ENCODE peak calls at places on chromosomes 3 and 15, in five cellular contexts. One of them, this sample, is unnamed.

GRCh38 chr15:60652245-60652644 is 173.3 kb upstream of the ICE2 start:
- DNase-seq in colonic mucosa: no peak
- DNase-seq in K562: no peak
- DNase-seq in GM12864: no peak
- DNase-seq in ascending aorta: no peak
- DNase-seq in this sample: peak

GRCh38 chr3:14453368-14453710 is 50.9 kb downstream of the SLC6A6 start:
- DNase-seq in colonic mucosa: no peak
- DNase-seq in GM12864: no peak
- DNase-seq in ascending aorta: no peak
- DNase-seq in K562: no peak
- DNase-seq in this sample: no peak

GRCh38 chr15:89196241-89196640 is 25.1 kb downstream of the RLBP1 start:
- DNase-seq in colonic mucosa: no peak
- DNase-seq in ascending aorta: no peak
- DNase-seq in GM12864: no peak
- DNase-seq in K562: no peak
- DNase-seq in this sample: no peak

GRCh38 chr3:4980229-4981159 is 1.3 kb downstream of the BHLHE40 start:
- DNase-seq in ascending aorta: peak
- DNase-seq in GM12864: no peak
- DNase-seq in colonic mucosa: peak
- DNase-seq in K562: peak
- DNase-seq in this sample: peak

GRCh38 chr3:72487078-72487765 is 361.0 kb downstream of the SHQ1 start:
- DNase-seq in GM12864: peak
- DNase-seq in K562: peak
- DNase-seq in colonic mucosa: peak
- DNase-seq in ascending aorta: peak
- DNase-seq in this sample: no peak

GRCh38 chr3:133754455-133754854 is 8.3 kb downstream of the TF start:
- DNase-seq in colonic mucosa: no peak
- DNase-seq in K562: no peak
- DNase-seq in GM12864: no peak
- DNase-seq in ascending aorta: no peak
- DNase-seq in this sample: peak

GRCh38 chr3:126357299-126358037 is at the start of gene KLF15:
- DNase-seq in K562: peak
- DNase-seq in colonic mucosa: peak
- DNase-seq in GM12864: no peak
- DNase-seq in ascending aorta: peak
- DNase-seq in this sample: peak

GRCh38 chr3:190701096-190701532 is 161.4 kb downstream of the GMNC start:
- DNase-seq in colonic mucosa: peak
- DNase-seq in GM12864: no peak
- DNase-seq in K562: peak
- DNase-seq in ascending aorta: no peak
- DNase-seq in this sample: peak

GRCh38 chr3:141914311-141914710 is 37.9 kb downstream of the ATP1B3 start:
- DNase-seq in K562: no peak
- DNase-seq in GM12864: no peak
- DNase-seq in ascending aorta: no peak
- DNase-seq in colonic mucosa: no peak
- DNase-seq in this sample: no peak

GRCh38 chr3:15291589-15292541 is 40.5 kb downstream of the SH3BP5 start:
- DNase-seq in K562: no peak
- DNase-seq in ascending aorta: no peak
- DNase-seq in GM12864: peak
- DNase-seq in colonic mucosa: no peak
- DNase-seq in this sample: no peak

GRCh38 chr15:89429986-89430385 is 66.4 kb downstream of the RHCG start:
- DNase-seq in K562: no peak
- DNase-seq in colonic mucosa: no peak
- DNase-seq in ascending aorta: no peak
- DNase-seq in GM12864: no peak
- DNase-seq in this sample: no peak

GRCh38 chr3:138092023-138092422 is 23.4 kb downstream of the DZIP1L start:
- DNase-seq in K562: no peak
- DNase-seq in GM12864: no peak
- DNase-seq in ascending aorta: no peak
- DNase-seq in colonic mucosa: no peak
- DNase-seq in this sample: no peak

GRCh38 chr3:28347374-28348285 is 891 bp upstream of the ZCWPW2 start:
- DNase-seq in K562: peak
- DNase-seq in colonic mucosa: no peak
- DNase-seq in ascending aorta: no peak
- DNase-seq in GM12864: no peak
- DNase-seq in this sample: peak

GRCh38 chr3:107796786-107797185 is 274.0 kb downstream of the BBX start:
- DNase-seq in colonic mucosa: no peak
- DNase-seq in K562: peak
- DNase-seq in GM12864: no peak
- DNase-seq in ascending aorta: no peak
- DNase-seq in this sample: no peak

GRCh38 chr3:124276863-124277515 is 285.1 kb upstream of the ROPN1 start:
- DNase-seq in K562: no peak
- DNase-seq in colonic mucosa: no peak
- DNase-seq in GM12864: no peak
- DNase-seq in ascending aorta: no peak
- DNase-seq in this sample: no peak

GRCh38 chr3:179688847-179689246 is 36.0 kb downstream of the USP13 start:
- DNase-seq in ascending aorta: no peak
- DNase-seq in K562: no peak
- DNase-seq in colonic mucosa: no peak
- DNase-seq in GM12864: no peak
- DNase-seq in this sample: no peak

GRCh38 chr3:73716418-73716817 is 91.7 kb upstream of the PDZRN3 start:
- DNase-seq in K562: no peak
- DNase-seq in ascending aorta: no peak
- DNase-seq in colonic mucosa: no peak
- DNase-seq in GM12864: no peak
- DNase-seq in this sample: no peak

GRCh38 chr15:90718232-90718631 is 1.1 kb downstream of the BLM start:
- DNase-seq in colonic mucosa: no peak
- DNase-seq in ascending aorta: no peak
- DNase-seq in GM12864: no peak
- DNase-seq in K562: peak
- DNase-seq in this sample: no peak
- H3K4me3 ChIP-seq in colonic mucosa: no peak
- H3K4me3 ChIP-seq in ascending aorta: no peak
- H3K4me3 ChIP-seq in GM12864: peak
- H3K4me3 ChIP-seq in K562: peak
- H3K4me3 ChIP-seq in this sample: peak

DNA sequence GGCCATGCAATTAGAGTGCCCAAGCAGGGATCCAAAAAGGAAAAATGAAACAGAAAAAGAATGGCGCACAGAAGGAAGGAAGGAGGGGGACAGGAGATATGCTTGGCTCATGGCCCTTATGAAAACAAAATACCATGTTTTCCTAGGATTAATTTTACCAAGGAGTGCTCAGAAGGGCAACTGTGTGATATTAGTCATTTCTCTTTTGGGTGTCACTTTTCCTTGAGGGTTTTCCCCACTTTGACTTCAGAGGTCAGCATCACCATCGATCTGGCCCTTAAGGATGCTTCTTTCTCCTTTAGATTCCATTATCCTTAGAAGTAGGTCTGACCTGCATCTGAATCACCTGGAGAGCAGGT is 1.4 kb downstream of the PARP14 start:
- DNase-seq in colonic mucosa: no peak
- DNase-seq in GM12864: no peak
- DNase-seq in ascending aorta: no peak
- DNase-seq in K562: no peak
- DNase-seq in this sample: no peak
- H3K4me3 ChIP-seq in colonic mucosa: peak
- H3K4me3 ChIP-seq in GM12864: peak
- H3K4me3 ChIP-seq in ascending aorta: peak
- H3K4me3 ChIP-seq in K562: peak
- H3K4me3 ChIP-seq in this sample: peak

GRCh38 chr15:70259030-70259424 is 161.3 kb upstream of the TLE3 start:
- DNase-seq in K562: peak
- DNase-seq in GM12864: no peak
- DNase-seq in ascending aorta: peak
- DNase-seq in colonic mucosa: peak
- DNase-seq in this sample: no peak
- H3K4me3 ChIP-seq in K562: no peak
- H3K4me3 ChIP-seq in GM12864: no peak
- H3K4me3 ChIP-seq in ascending aorta: no peak
- H3K4me3 ChIP-seq in colonic mucosa: no peak
- H3K4me3 ChIP-seq in this sample: no peak

GRCh38 chr3:44896449-44896848 is 22.0 kb downstream of the TGM4 start:
- DNase-seq in ascending aorta: no peak
- DNase-seq in K562: no peak
- DNase-seq in GM12864: no peak
- DNase-seq in colonic mucosa: no peak
- DNase-seq in this sample: peak
- H3K4me3 ChIP-seq in ascending aorta: no peak
- H3K4me3 ChIP-seq in K562: no peak
- H3K4me3 ChIP-seq in GM12864: no peak
- H3K4me3 ChIP-seq in colonic mucosa: no peak
- H3K4me3 ChIP-seq in this sample: peak

DNA sequence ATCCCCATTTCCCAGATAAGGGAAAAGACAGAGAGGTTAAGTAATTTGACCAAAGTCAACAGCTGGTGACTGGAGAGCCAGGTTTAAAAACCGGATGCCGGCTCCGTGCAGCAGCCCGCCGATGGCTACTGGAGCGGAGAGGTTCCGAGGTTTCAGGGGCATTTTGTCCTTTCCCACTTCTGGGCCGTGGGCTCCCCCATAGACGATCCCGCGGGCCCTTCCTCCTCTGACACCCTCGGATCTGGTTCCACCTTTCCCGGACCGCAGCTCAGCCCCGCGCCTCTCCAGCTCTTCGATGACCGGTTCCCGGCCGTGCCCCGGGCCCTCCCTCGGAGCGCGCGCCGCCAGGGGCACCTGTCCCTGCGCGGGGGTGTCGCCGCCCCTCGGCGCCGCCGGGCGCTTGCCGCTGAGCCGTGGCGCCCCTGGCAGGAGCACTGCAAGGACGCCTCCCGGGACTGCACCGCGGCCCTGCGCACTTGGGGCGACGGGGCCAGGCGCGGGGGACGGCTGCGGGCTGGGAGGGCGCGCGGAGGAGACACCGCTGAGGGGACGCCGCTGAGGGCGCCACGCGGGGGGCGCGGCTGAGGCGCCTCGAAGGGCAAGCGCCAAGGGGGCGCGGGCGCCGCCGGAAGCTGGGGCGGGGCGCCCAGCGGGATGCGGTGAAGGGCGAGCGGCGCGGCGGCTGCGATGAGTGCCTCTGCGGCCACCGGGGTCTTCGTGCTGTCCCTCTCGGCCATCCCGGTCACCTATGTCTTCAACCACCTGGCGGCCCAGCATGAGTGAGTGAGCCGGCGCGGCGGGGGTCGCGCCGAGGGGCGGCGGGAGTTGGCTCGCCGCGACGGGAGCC is at the start of gene TM6SF1:
- DNase-seq in ascending aorta: no peak
- DNase-seq in K562: peak
- DNase-seq in GM12864: no peak
- DNase-seq in colonic mucosa: no peak
- DNase-seq in this sample: no peak
- H3K4me3 ChIP-seq in ascending aorta: peak
- H3K4me3 ChIP-seq in K562: peak
- H3K4me3 ChIP-seq in GM12864: peak
- H3K4me3 ChIP-seq in colonic mucosa: peak
- H3K4me3 ChIP-seq in this sample: no peak

DNA sequence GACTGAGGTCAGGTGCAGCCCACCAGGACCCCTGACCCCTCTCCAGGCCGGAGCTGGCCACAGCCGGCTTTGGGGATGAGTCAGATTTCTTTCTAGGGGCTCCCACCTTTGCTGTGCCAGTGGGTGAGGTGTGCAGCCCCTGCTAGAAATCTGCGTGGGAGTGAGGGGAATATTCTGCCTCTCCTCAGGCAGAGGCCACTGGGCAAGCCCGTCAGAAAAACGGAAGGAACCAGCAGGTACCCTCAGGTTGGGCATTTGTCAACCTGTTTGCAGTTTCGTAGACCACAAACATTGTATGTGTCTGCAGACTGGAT is 1.8 kb downstream of the CTDSPL start:
- DNase-seq in K562: no peak
- DNase-seq in ascending aorta: no peak
- DNase-seq in colonic mucosa: no peak
- DNase-seq in GM12864: no peak
- DNase-seq in this sample: no peak
- H3K4me3 ChIP-seq in K562: no peak
- H3K4me3 ChIP-seq in ascending aorta: peak
- H3K4me3 ChIP-seq in colonic mucosa: peak
- H3K4me3 ChIP-seq in GM12864: no peak
- H3K4me3 ChIP-seq in this sample: no peak

GRCh38 chr3:6989608-6990291 is 128.8 kb downstream of the GRM7 start:
- DNase-seq in ascending aorta: no peak
- DNase-seq in GM12864: no peak
- DNase-seq in colonic mucosa: no peak
- DNase-seq in K562: no peak
- DNase-seq in this sample: no peak

DNA sequence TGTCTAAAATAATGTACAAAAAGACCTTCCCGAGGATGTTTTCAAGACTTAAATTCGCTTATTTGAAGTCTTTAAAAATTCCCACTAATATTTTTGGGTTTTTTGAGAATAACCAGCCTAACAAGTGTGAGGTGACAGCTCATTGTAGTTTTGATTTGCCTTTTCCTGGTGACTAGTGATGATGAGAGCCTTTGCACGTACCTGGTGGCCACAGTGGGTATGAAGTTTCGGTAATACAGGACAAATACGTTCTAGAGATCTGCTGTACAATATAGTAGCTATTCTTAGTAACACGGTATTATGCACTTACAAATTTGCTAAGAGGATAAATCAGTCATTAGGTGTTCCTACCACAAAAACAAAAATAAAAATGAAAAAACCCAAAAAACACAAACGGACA is 124.9 kb downstream of the GRM7 start:
- DNase-seq in colonic mucosa: no peak
- DNase-seq in K562: no peak
- DNase-seq in ascending aorta: no peak
- DNase-seq in GM12864: no peak
- DNase-seq in this sample: no peak
- H3K4me3 ChIP-seq in colonic mucosa: no peak
- H3K4me3 ChIP-seq in K562: no peak
- H3K4me3 ChIP-seq in ascending aorta: no peak
- H3K4me3 ChIP-seq in GM12864: no peak
- H3K4me3 ChIP-seq in this sample: no peak

DNA sequence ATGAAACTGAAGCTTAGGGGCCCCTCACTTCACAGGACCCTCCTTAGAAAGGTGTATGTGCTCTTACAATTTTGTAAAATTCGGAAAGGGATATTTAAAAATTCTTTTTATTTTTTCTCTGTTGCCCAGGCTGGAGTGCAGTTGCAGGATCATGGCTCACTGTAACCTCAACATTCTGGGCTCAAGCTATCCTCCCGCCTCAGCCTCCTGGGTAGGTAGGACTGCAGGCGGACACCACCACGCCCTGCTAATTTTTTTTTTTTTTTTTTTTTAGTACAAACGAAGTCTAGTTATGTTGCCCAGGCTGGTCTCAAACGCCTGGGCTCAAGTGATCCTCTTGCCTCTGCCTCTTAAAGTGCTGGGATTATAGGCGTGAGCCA is 45.1 kb upstream of the SPATA12 start:
- DNase-seq in ascending aorta: no peak
- DNase-seq in colonic mucosa: no peak
- DNase-seq in GM12864: no peak
- DNase-seq in K562: no peak
- DNase-seq in this sample: peak
- H3K4me3 ChIP-seq in ascending aorta: no peak
- H3K4me3 ChIP-seq in colonic mucosa: no peak
- H3K4me3 ChIP-seq in GM12864: no peak
- H3K4me3 ChIP-seq in K562: no peak
- H3K4me3 ChIP-seq in this sample: peak

This sample was measured in Karpas-422.